ENCODE peak calls at places on chromosomes 3 and 15, in five cellular contexts. One of them, this sample, is unnamed.

GRCh38 chr3:5489536-5489935 is 302.0 kb downstream of the EDEM1 start:
- DNase-seq in HFFc6: no peak
- DNase-seq in pancreas: no peak
- DNase-seq in fibroblast of pulmonary artery: no peak
- DNase-seq in AG09309: no peak
- DNase-seq in this sample: no peak

GRCh38 chr3:69607466-69608035 is 131.7 kb upstream of the MITF start:
- DNase-seq in HFFc6: no peak
- DNase-seq in pancreas: no peak
- DNase-seq in fibroblast of pulmonary artery: no peak
- DNase-seq in AG09309: no peak
- DNase-seq in this sample: no peak

GRCh38 chr3:135690664-135691063 is 274.9 kb upstream of the PPP2R3A start:
- DNase-seq in HFFc6: no peak
- DNase-seq in pancreas: no peak
- DNase-seq in fibroblast of pulmonary artery: no peak
- DNase-seq in AG09309: no peak
- DNase-seq in this sample: no peak

GRCh38 chr15:58146734-58147133 is 8.6 kb downstream of the AQP9 start:
- DNase-seq in HFFc6: no peak
- DNase-seq in pancreas: peak
- DNase-seq in fibroblast of pulmonary artery: no peak
- DNase-seq in AG09309: no peak
- DNase-seq in this sample: no peak

GRCh38 chr3:33420966-33421365 is 19.2 kb downstream of the UBP1 start:
- DNase-seq in HFFc6: no peak
- DNase-seq in pancreas: no peak
- DNase-seq in fibroblast of pulmonary artery: no peak
- DNase-seq in AG09309: no peak
- DNase-seq in this sample: no peak

GRCh38 chr3:13477946-13478345 is 2.2 kb upstream of the HDAC11 start:
- DNase-seq in HFFc6: no peak
- DNase-seq in pancreas: no peak
- DNase-seq in fibroblast of pulmonary artery: no peak
- DNase-seq in AG09309: no peak
- DNase-seq in this sample: no peak

GRCh38 chr3:149736180-149737100 is 15.8 kb downstream of the COMMD2 start:
- DNase-seq in HFFc6: peak
- DNase-seq in pancreas: no peak
- DNase-seq in fibroblast of pulmonary artery: peak
- DNase-seq in AG09309: no peak
- DNase-seq in this sample: no peak

GRCh38 chr3:129530331-129530761 is 1.9 kb downstream of the RHO start:
- DNase-seq in HFFc6: peak
- DNase-seq in pancreas: no peak
- DNase-seq in fibroblast of pulmonary artery: peak
- DNase-seq in AG09309: peak
- DNase-seq in this sample: no peak

GRCh38 chr3:123258359-123258758 is 56.6 kb downstream of the SEC22A start:
- DNase-seq in HFFc6: no peak
- DNase-seq in pancreas: no peak
- DNase-seq in fibroblast of pulmonary artery: no peak
- DNase-seq in AG09309: no peak
- DNase-seq in this sample: no peak

GRCh38 chr3:142315083-142315482 is 89.7 kb upstream of the GK5 start:
- DNase-seq in HFFc6: peak
- DNase-seq in pancreas: no peak
- DNase-seq in fibroblast of pulmonary artery: peak
- DNase-seq in AG09309: peak
- DNase-seq in this sample: no peak

GRCh38 chr15:94199725-94200124 is 31.6 kb upstream of the MCTP2 start:
- DNase-seq in HFFc6: no peak
- DNase-seq in pancreas: no peak
- DNase-seq in fibroblast of pulmonary artery: no peak
- DNase-seq in AG09309: no peak
- DNase-seq in this sample: no peak

GRCh38 chr3:134059680-134060560 is 30.2 kb upstream of the SLCO2A1 start:
- DNase-seq in HFFc6: no peak
- DNase-seq in pancreas: no peak
- DNase-seq in fibroblast of pulmonary artery: peak
- DNase-seq in AG09309: no peak
- DNase-seq in this sample: no peak

GRCh38 chr3:47512416-47513124 is 942 bp downstream of the ELP6 start:
- DNase-seq in HFFc6: no peak
- DNase-seq in pancreas: peak
- DNase-seq in fibroblast of pulmonary artery: peak
- DNase-seq in AG09309: no peak
- DNase-seq in this sample: no peak

GRCh38 chr3:141729240-141729639 is 8.9 kb upstream of the RNF7 start:
- DNase-seq in HFFc6: no peak
- DNase-seq in pancreas: no peak
- DNase-seq in fibroblast of pulmonary artery: no peak
- DNase-seq in AG09309: no peak
- DNase-seq in this sample: no peak

GRCh38 chr15:35695002-35695401 is 149.0 kb upstream of the DPH6 start:
- DNase-seq in HFFc6: no peak
- DNase-seq in pancreas: no peak
- DNase-seq in fibroblast of pulmonary artery: no peak
- DNase-seq in AG09309: no peak
- DNase-seq in this sample: no peak

GRCh38 chr15:47762621-47763020 is 45.3 kb downstream of the SEMA6D start:
- DNase-seq in HFFc6: no peak
- DNase-seq in pancreas: no peak
- DNase-seq in fibroblast of pulmonary artery: no peak
- DNase-seq in AG09309: no peak
- DNase-seq in this sample: no peak

GRCh38 chr15:65906396-65906795 is 37.1 kb downstream of the RAB11A start:
- DNase-seq in HFFc6: no peak
- DNase-seq in pancreas: no peak
- DNase-seq in fibroblast of pulmonary artery: no peak
- DNase-seq in AG09309: no peak
- DNase-seq in this sample: no peak

GRCh38 chr3:31934018-31934417 is 47.0 kb downstream of the OSBPL10 start:
- DNase-seq in HFFc6: no peak
- DNase-seq in pancreas: no peak
- DNase-seq in fibroblast of pulmonary artery: peak
- DNase-seq in AG09309: no peak
- DNase-seq in this sample: no peak

GRCh38 chr15:51830279-51830806 is 890 bp downstream of the TMOD3 start:
- DNase-seq in HFFc6: peak
- DNase-seq in pancreas: no peak
- DNase-seq in fibroblast of pulmonary artery: peak
- DNase-seq in AG09309: no peak
- DNase-seq in this sample: peak

GRCh38 chr3:124121379-124122336 is 129.7 kb upstream of the ROPN1 start:
- DNase-seq in HFFc6: no peak
- DNase-seq in pancreas: no peak
- DNase-seq in fibroblast of pulmonary artery: no peak
- DNase-seq in AG09309: no peak
- DNase-seq in this sample: no peak

GRCh38 chr3:150583028-150583427 is 20.1 kb upstream of the SELENOT start:
- DNase-seq in HFFc6: no peak
- DNase-seq in pancreas: no peak
- DNase-seq in fibroblast of pulmonary artery: no peak
- DNase-seq in AG09309: no peak
- DNase-seq in this sample: peak

GRCh38 chr15:51135276-51135675 is 40.6 kb upstream of the TNFAIP8L3 start:
- DNase-seq in HFFc6: no peak
- DNase-seq in pancreas: no peak
- DNase-seq in fibroblast of pulmonary artery: no peak
- DNase-seq in AG09309: no peak
- DNase-seq in this sample: no peak

GRCh38 chr3:170076715-170077238 is 39.0 kb downstream of the GPR160 start:
- DNase-seq in HFFc6: peak
- DNase-seq in pancreas: no peak
- DNase-seq in fibroblast of pulmonary artery: peak
- DNase-seq in AG09309: peak
- DNase-seq in this sample: no peak

GRCh38 chr3:100737334-100737733 is 28.0 kb downstream of the TFG start:
- DNase-seq in HFFc6: peak
- DNase-seq in pancreas: no peak
- DNase-seq in fibroblast of pulmonary artery: peak
- DNase-seq in AG09309: no peak
- DNase-seq in this sample: no peak

GRCh38 chr3:52253314-52254260 is 8.0 kb downstream of the PPM1M start:
- DNase-seq in HFFc6: no peak
- DNase-seq in pancreas: peak
- DNase-seq in fibroblast of pulmonary artery: peak
- DNase-seq in AG09309: no peak
- DNase-seq in this sample: peak

DNA sequence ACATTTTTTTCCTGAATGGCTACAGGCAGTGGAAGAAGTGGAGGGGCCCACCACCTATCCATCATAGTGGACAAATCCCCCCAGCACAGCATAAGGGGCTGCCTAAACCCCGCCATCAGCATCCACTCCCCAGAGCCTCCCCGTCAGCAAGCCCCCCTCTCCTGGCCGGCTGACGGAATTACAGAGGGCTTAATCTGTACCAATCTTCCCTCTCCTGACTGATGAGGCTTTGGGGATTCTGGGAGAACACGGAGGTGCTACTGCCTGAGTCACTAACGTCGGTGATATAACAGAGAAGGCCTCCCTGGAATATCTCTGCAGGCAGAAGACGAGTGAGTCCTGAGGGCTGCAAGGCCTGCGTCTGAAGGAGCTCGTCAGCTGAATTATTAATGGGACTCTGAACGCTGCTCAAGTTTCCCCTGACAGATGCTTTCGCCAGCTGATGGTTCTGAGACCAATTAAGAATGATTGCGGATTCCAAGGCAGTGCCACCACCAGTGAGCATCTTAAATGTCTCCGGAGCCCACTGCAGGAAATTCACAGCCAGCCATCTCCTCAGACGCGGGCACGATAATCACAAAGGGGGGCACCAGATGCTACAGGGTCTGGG is 147.7 kb downstream of the XXYLT1 start:
- DNase-seq in HFFc6: no peak
- DNase-seq in pancreas: no peak
- DNase-seq in fibroblast of pulmonary artery: no peak
- DNase-seq in AG09309: no peak
- DNase-seq in this sample: no peak
- TF ChIP-seq CTCF in HFFc6: no peak
- TF ChIP-seq CTCF in pancreas: no peak
- TF ChIP-seq CTCF in fibroblast of pulmonary artery: peak
- TF ChIP-seq CTCF in AG09309: no peak
- TF ChIP-seq CTCF in this sample: peak

GRCh38 chr3:63655519-63655918 is 3.0 kb downstream of the SNTN start:
- DNase-seq in HFFc6: peak
- DNase-seq in pancreas: no peak
- DNase-seq in fibroblast of pulmonary artery: peak
- DNase-seq in AG09309: peak
- DNase-seq in this sample: no peak

GRCh38 chr3:63656791-63657190 is 4.3 kb downstream of the SNTN start:
- DNase-seq in HFFc6: peak
- DNase-seq in pancreas: no peak
- DNase-seq in fibroblast of pulmonary artery: peak
- DNase-seq in AG09309: peak
- DNase-seq in this sample: no peak

GRCh38 chr3:63662011-63662410 is 9.5 kb downstream of the SNTN start:
- DNase-seq in HFFc6: no peak
- DNase-seq in pancreas: no peak
- DNase-seq in fibroblast of pulmonary artery: no peak
- DNase-seq in AG09309: no peak
- DNase-seq in this sample: no peak

GRCh38 chr3:63662500-63662899 is 10.0 kb downstream of the SNTN start:
- DNase-seq in HFFc6: peak
- DNase-seq in pancreas: no peak
- DNase-seq in fibroblast of pulmonary artery: no peak
- DNase-seq in AG09309: no peak
- DNase-seq in this sample: no peak

GRCh38 chr3:63661242-63661641 is 8.8 kb downstream of the SNTN start:
- DNase-seq in HFFc6: no peak
- DNase-seq in pancreas: no peak
- DNase-seq in fibroblast of pulmonary artery: peak
- DNase-seq in AG09309: no peak
- DNase-seq in this sample: no peak
- TF ChIP-seq CTCF in HFFc6: peak
- TF ChIP-seq CTCF in pancreas: no peak
- TF ChIP-seq CTCF in fibroblast of pulmonary artery: peak
- TF ChIP-seq CTCF in AG09309: peak
- TF ChIP-seq CTCF in this sample: no peak

GRCh38 chr3:159884661-159885402 is 103.8 kb upstream of the IL12A start:
- DNase-seq in HFFc6: peak
- DNase-seq in pancreas: no peak
- DNase-seq in fibroblast of pulmonary artery: peak
- DNase-seq in AG09309: no peak
- DNase-seq in this sample: peak
- TF ChIP-seq CTCF in HFFc6: peak
- TF ChIP-seq CTCF in pancreas: no peak
- TF ChIP-seq CTCF in fibroblast of pulmonary artery: peak
- TF ChIP-seq CTCF in AG09309: peak
- TF ChIP-seq CTCF in this sample: peak

DNA sequence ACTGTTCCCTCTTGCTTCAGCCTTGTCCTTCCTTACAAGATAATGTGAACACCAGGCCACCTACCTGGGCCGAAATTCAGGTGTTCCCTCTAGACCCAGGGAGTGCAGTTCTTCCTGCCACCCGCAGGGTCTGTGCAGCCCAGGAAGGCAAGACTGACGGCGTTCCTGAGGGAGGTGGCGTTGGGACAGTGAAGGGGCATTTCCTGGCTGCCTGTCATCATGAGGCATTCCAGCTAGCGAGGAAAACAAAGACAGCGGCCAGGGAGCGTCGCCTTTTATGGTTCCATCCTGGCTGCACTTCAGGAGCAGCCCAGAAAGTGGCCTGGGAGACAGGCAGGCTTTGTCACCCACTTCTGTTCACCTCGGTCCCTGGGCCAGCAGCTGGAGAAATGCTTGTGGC is 84.8 kb upstream of the WNT5A start:
- DNase-seq in HFFc6: no peak
- DNase-seq in pancreas: no peak
- DNase-seq in fibroblast of pulmonary artery: peak
- DNase-seq in AG09309: no peak
- DNase-seq in this sample: no peak
- TF ChIP-seq CTCF in HFFc6: peak
- TF ChIP-seq CTCF in pancreas: no peak
- TF ChIP-seq CTCF in fibroblast of pulmonary artery: no peak
- TF ChIP-seq CTCF in AG09309: no peak
- TF ChIP-seq CTCF in this sample: no peak

DNA sequence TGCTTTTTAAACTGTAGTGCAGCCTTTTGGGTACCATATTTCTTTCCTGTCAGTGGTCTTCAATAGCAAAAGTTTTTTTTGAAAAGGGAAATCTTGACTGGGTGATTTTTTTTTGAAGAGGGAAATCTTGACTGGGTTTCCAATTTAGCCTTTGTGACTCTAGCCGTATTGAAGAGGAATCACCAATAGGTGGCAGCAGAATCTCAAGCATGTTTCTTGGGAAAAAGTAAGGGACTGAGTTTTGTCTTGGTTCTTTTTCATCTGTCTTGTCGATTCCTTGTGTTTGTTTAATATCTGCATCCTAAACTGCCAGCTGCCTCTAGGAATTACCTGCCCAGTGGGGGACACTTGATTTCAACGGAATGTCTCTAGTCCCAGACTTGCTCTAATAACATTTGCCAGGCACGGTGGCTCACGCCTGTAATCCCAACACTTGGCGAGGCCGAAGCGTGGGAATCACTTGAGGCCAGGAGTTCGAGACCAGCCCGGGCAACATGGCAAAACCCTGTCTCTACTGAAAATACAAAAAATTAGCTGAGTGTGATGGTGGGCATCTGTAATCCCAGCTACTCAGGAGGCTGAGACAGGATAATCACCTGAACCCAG is 89.2 kb downstream of the RBPMS2 start:
- DNase-seq in HFFc6: peak
- DNase-seq in pancreas: no peak
- DNase-seq in fibroblast of pulmonary artery: peak
- DNase-seq in AG09309: no peak
- DNase-seq in this sample: peak
- TF ChIP-seq CTCF in HFFc6: peak
- TF ChIP-seq CTCF in pancreas: peak
- TF ChIP-seq CTCF in fibroblast of pulmonary artery: peak
- TF ChIP-seq CTCF in AG09309: peak
- TF ChIP-seq CTCF in this sample: peak